ENCODE peak calls at places on chromosomes 2 and 18, in four cellular contexts. Q is neuronal stem cell; K is stimulated activated naive B cell treated with anti-CD40 and anti-IgM and Interleukin-4, amounts not matched to agents 10 μg/mL and 1 μg/mL and 100 μg/mL, for 72 hours; M is fibroblast of the aortic adventitia. V is an unnamed sample.

GRCh38 chr2:232486558-232487384 is 863 bp downstream of the ECEL1 start:
- DNase-seq in Q (no peak), K (no peak), M (no peak), V (no peak)

GRCh38 chr2:177604291-177605065 is 211.9 kb downstream of the AGPS start:
- DNase-seq in Q (peak; percentile 44), K (no peak), M (peak; percentile 93), V (peak; percentile 27)

GRCh38 chr2:177024760-177025159 is 187.8 kb upstream of the HNRNPA3 start:
- DNase-seq in Q (no peak), K (no peak), M (no peak), V (no peak)

GRCh38 chr2:234377761-234378341 is 119.0 kb downstream of the ARL4C start:
- DNase-seq in Q (no peak), K (no peak), M (peak; percentile 93), V (peak; percentile 38)

GRCh38 chr2:177675256-177676220 is 283.0 kb downstream of the AGPS start:
- DNase-seq in Q (no peak), K (no peak), M (no peak), V (peak; percentile 64)

GRCh38 chr2:150023044-150023443 is 435.5 kb upstream of the MMADHC start:
- DNase-seq in Q (no peak), K (no peak), M (no peak), V (no peak)

GRCh38 chr2:7929276-7929675 is 752.6 kb upstream of the ID2 start:
- DNase-seq in Q (no peak), K (no peak), M (no peak), V (no peak)

GRCh38 chr2:199994296-199994695 is 38.9 kb downstream of the MAIP1 start:
- DNase-seq in Q (no peak), K (no peak), M (no peak), V (no peak)

GRCh38 chr2:231929961-231930600 is 3.9 kb upstream of the NPPC start:
- DNase-seq in Q (no peak), K (no peak), M (peak; percentile 9), V (peak; percentile 46)

GRCh38 chr2:127932199-127932877 is 46.6 kb upstream of the AMMECR1L start:
- DNase-seq in Q (no peak), K (no peak), M (peak; percentile 57), V (no peak)

GRCh38 chr18:62881509-62882016 is 166.2 kb downstream of the PHLPP1 start:
- DNase-seq in Q (no peak), K (no peak), M (peak; percentile 97), V (no peak)

GRCh38 chr2:75561566-75562512 is 1.1 kb upstream of the EVA1A start:
- DNase-seq in Q (no peak), K (no peak), M (no peak), V (no peak)

GRCh38 chr2:160491922-160492371 is 1.7 kb downstream of the RBMS1 start:
- DNase-seq in Q (no peak), K (no peak), M (peak; percentile 82), V (peak; percentile 11)

GRCh38 chr2:16675781-16676180 is 10.1 kb upstream of the CYRIA start:
- DNase-seq in Q (no peak), K (no peak), M (no peak), V (no peak)

GRCh38 chr2:72710418-72711152 is 115.2 kb downstream of the EXOC6B start:
- DNase-seq in Q (no peak), K (no peak), M (no peak), V (no peak)

GRCh38 chr2:12721571-12722444 is 5.1 kb downstream of the TRIB2 start:
- DNase-seq in Q (no peak), K (no peak), M (peak; percentile 92), V (no peak)

GRCh38 chr18:27778441-27778840 is 398.5 kb downstream of the CDH2 start:
- DNase-seq in Q (no peak), K (no peak), M (peak; percentile 44), V (no peak)

GRCh38 chr2:85089464-85090072 is 43.6 kb upstream of the TCF7L1 start:
- DNase-seq in Q (no peak), K (no peak), M (no peak), V (no peak)

GRCh38 chr2:159904565-159905281 is 106.7 kb upstream of the CD302 start:
- DNase-seq in Q (no peak), K (peak; percentile 93), M (no peak), V (peak; percentile 61)

GRCh38 chr2:43293744-43294695 is 67.6 kb upstream of the ZFP36L2 start:
- DNase-seq in Q (no peak), K (peak; percentile 28), M (peak; percentile 99), V (no peak)

GRCh38 chr2:96953611-96954489 is 32.5 kb downstream of the FAM178B start:
- DNase-seq in Q (no peak), K (no peak), M (no peak), V (no peak)

GRCh38 chr2:141386168-141386567 is 744.6 kb downstream of the LRP1B start:
- DNase-seq in Q (no peak), K (no peak), M (no peak), V (no peak)

GRCh38 chr2:55106148-55106547 is 55.9 kb upstream of the RTN4 start:
- DNase-seq in Q (no peak), K (no peak), M (no peak), V (no peak)

GRCh38 chr2:161121622-161122021 is 38.6 kb upstream of the TANK start:
- DNase-seq in Q (no peak), K (no peak), M (no peak), V (no peak)

GRCh38 chr2:36672199-36672598 is 24.3 kb upstream of the VIT start:
- DNase-seq in Q (peak; percentile 8), K (no peak), M (peak; percentile 66), V (no peak)

GRCh38 chr2:154457291-154457690 is 241.2 kb upstream of the KCNJ3 start:
- DNase-seq in Q (no peak), K (no peak), M (no peak), V (no peak)

GRCh38 chr2:125280276-125280675 is 1255.2 kb downstream of the CNTNAP5 start:
- DNase-seq in Q (no peak), K (no peak), M (no peak), V (no peak)

GRCh38 chr2:222738759-222739292 is 67.4 kb downstream of the MOGAT1 start:
- DNase-seq in Q (no peak), K (no peak), M (no peak), V (no peak)

GRCh38 chr2:141393214-141393545 is 737.6 kb downstream of the LRP1B start:
- DNase-seq in Q (no peak), K (no peak), M (peak; percentile 56), V (no peak)

GRCh38 chr2:11377915-11378649 is 33.6 kb upstream of the ROCK2 start:
- DNase-seq in Q (no peak), K (peak; percentile 35), M (peak; percentile 70), V (no peak)

V was measured in nephron progenitor cell.